ENCODE peak calls at places on chromosomes 1 and 21, in seven cellular contexts. W, I, K, Y, A, G and B are unnamed samples.

GRCh38 chr21:15005391-15005790 is 59.4 kb downstream of the NRIP1 start:
- DNase-seq in W (no peak), I (no peak), K (peak), Y (no peak), A (no peak), G (no peak), B (no peak)

GRCh38 chr21:14711287-14711686 is 165.2 kb upstream of the SAMSN1 start:
- DNase-seq in W (no peak), I (no peak), K (no peak), Y (no peak), A (no peak), G (no peak), B (no peak)

GRCh38 chr21:32569261-32570230 is 15.8 kb downstream of the TCP10L start:
- DNase-seq in W (peak), I (peak), K (peak), Y (peak), A (peak), G (peak), B (peak)

GRCh38 chr1:75787524-75787923 is 1.5 kb downstream of the RABGGTB start:
- DNase-seq in W (no peak), I (no peak), K (no peak), Y (no peak), A (no peak), G (no peak), B (no peak)

GRCh38 chr1:25875154-25875855 is at the start of gene PAQR7:
- DNase-seq in W (peak), I (peak), K (peak), Y (peak), A (peak), G (peak), B (peak)

GRCh38 chr21:38622827-38623209 is 124.5 kb upstream of the ERG start:
- DNase-seq in W (no peak), I (no peak), K (no peak), Y (no peak), A (no peak), G (no peak), B (no peak)

GRCh38 chr1:191641420-191642215 is 516.6 kb upstream of the RGS18 start:
- DNase-seq in W (no peak), I (no peak), K (no peak), Y (no peak), A (no peak), G (peak), B (no peak)

GRCh38 chr1:151881479-151881878 is 27.8 kb downstream of the THEM4 start:
- DNase-seq in W (no peak), I (no peak), K (no peak), Y (no peak), A (no peak), G (no peak), B (no peak)

GRCh38 chr1:14742181-14742980 is 143.9 kb downstream of the KAZN start:
- DNase-seq in W (no peak), I (no peak), K (no peak), Y (no peak), A (peak), G (peak), B (no peak)

GRCh38 chr1:32063261-32063681 is 9.5 kb upstream of the TMEM39B start:
- DNase-seq in W (no peak), I (no peak), K (no peak), Y (no peak), A (no peak), G (peak), B (no peak)

GRCh38 chr1:181483084-181483559 is at the start of gene CACNA1E:
- DNase-seq in W (no peak), I (no peak), K (no peak), Y (no peak), A (no peak), G (no peak), B (no peak)

GRCh38 chr1:162136760-162137537 is 67.5 kb downstream of the NOS1AP start:
- DNase-seq in W (no peak), I (no peak), K (no peak), Y (no peak), A (peak), G (peak), B (no peak)

GRCh38 chr1:170700842-170701305 is 36.9 kb downstream of the PRRX1 start:
- DNase-seq in W (no peak), I (no peak), K (no peak), Y (no peak), A (no peak), G (peak), B (no peak)

GRCh38 chr1:228546541-228547463 is 59.6 kb downstream of the RNF187 start:
- DNase-seq in W (no peak), I (no peak), K (no peak), Y (no peak), A (no peak), G (no peak), B (no peak)

GRCh38 chr1:165928075-165928731 is 100.8 kb downstream of the UCK2 start:
- DNase-seq in W (no peak), I (peak), K (peak), Y (no peak), A (no peak), G (peak), B (no peak)

GRCh38 chr1:22451702-22452400 is at the start of gene ZBTB40:
- DNase-seq in W (peak), I (peak), K (peak), Y (peak), A (peak), G (peak), B (peak)
- TF ChIP-seq CTCF in W (peak), I (no peak), K (no peak), Y (no peak), A (no peak), G (no peak), B (no peak)

DNA sequence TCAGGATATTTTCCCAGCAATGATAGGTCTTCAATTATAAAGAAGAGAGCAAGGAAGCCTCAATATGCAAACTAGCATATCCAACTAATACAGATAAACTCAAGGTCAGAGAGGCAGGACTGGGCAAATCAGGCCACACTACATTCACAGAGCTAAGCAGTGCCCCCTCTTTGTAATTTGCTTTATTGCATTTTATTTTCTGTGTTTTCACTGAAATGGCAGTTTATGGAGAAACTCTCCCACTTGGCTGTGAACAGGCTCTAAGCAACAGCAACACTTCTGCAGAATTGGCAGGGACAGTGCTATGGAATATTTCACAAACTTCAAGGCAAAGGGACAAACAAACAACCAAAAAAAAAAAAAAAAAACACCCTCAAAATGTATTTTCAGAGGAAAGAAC is 93.4 kb upstream of the SOD1 start:
- DNase-seq in W (no peak), I (no peak), K (no peak), Y (no peak), A (no peak), G (no peak), B (no peak)
- TF ChIP-seq CTCF in W (no peak), I (no peak), K (peak), Y (no peak), A (no peak), G (peak), B (no peak)

GRCh38 chr21:37000381-37000780 is 6.1 kb upstream of the RIPPLY3 start:
- DNase-seq in W (no peak), I (no peak), K (no peak), Y (no peak), A (no peak), G (no peak), B (no peak)
- TF ChIP-seq CTCF in W (no peak), I (no peak), K (peak), Y (no peak), A (peak), G (no peak), B (no peak)

DNA sequence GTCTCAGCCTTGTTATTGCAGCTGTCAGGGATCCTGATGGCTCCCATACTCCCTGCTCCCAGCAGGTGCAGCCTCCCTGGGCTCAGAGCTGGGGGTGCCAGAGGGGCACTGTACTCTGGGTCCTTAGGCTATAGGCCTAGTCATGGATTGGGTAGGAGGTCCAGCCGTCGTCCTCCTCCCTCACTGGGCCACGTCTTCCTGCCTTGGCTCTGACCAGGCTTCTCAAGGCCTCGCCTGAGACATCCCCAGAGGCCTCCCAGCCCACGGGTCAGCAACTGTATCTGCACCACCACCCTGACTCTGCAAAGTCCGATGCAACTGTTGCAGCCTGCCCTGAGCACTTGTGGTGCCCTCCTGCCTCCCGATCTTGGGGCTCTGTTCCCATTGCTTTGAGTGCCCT is 18.2 kb downstream of the MYOM3 start:
- DNase-seq in W (no peak), I (no peak), K (no peak), Y (peak), A (no peak), G (no peak), B (peak)
- TF ChIP-seq CTCF in W (no peak), I (no peak), K (no peak), Y (no peak), A (no peak), G (no peak), B (no peak)

DNA sequence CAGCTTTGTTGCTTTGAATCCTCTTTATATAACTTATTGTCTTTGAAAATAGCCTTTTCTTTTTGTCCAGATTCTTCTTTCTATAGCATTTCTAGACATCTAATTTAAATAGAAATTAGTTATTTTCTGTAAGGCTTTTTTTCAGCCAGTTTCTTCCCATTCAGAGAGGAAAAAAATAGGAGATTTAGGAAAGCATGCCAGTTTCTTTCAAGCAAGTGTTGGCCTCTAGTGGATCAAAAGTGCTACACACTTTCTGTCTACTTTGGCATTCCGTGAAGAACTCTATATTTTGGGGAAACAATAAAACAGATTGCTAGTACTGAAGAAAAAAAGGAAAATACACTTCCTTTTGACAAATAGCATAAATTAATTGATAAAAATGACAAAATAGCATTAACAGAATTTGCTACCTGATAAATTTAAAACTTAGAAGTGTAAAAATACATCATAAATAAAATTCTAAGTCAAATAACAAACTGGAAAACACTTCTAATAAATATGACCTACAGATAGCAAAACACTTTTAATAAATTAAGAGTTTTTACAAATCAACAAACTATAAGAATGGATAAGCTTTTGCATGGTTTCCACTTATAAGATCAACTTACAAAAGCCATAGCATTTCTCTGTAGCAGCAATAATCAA is 13.1 kb upstream of the EXO1 start:
- DNase-seq in W (no peak), I (no peak), K (no peak), Y (no peak), A (peak), G (peak), B (no peak)
- TF ChIP-seq CTCF in W (peak), I (peak), K (peak), Y (peak), A (peak), G (peak), B (no peak)

DNA sequence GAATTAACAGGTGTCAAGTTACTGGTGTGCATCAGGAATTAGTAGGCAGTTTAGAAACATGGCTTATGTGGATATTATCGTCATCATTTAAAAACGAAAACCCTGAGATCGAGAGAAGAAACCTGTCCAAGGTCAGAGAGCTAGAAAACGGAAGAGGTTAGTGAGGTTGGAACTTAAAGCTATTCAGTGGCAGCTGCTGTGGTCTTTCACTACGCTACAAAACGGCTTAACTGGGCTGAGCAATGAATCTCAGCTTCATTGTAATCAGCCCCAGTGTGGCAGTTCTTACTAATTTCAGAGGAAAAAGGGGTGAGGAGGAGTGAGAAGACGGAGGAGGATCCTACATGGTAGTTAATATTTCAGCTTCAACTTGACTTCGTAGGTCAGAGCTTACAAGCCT is 77.9 kb downstream of the DAB1 start:
- DNase-seq in W (no peak), I (no peak), K (no peak), Y (no peak), A (no peak), G (no peak), B (no peak)
- TF ChIP-seq CTCF in W (no peak), I (no peak), K (no peak), Y (no peak), A (no peak), G (no peak), B (no peak)

GRCh38 chr1:158208717-158209116 is 28.0 kb downstream of the CD1D start:
- DNase-seq in W (no peak), I (no peak), K (no peak), Y (no peak), A (no peak), G (no peak), B (no peak)

GRCh38 chr1:158204458-158204827 is 23.7 kb downstream of the CD1D start:
- DNase-seq in W (no peak), I (no peak), K (no peak), Y (no peak), A (no peak), G (no peak), B (no peak)

GRCh38 chr1:158199840-158200239 is 19.1 kb downstream of the CD1D start:
- DNase-seq in W (no peak), I (no peak), K (no peak), Y (no peak), A (no peak), G (peak), B (no peak)

GRCh38 chr1:158200509-158200908 is 19.8 kb downstream of the CD1D start:
- DNase-seq in W (no peak), I (no peak), K (no peak), Y (no peak), A (no peak), G (no peak), B (no peak)

GRCh38 chr1:158203693-158204457 is 23.2 kb downstream of the CD1D start:
- DNase-seq in W (no peak), I (no peak), K (no peak), Y (no peak), A (no peak), G (peak), B (no peak)
- TF ChIP-seq CTCF in W (peak), I (peak), K (peak), Y (peak), A (peak), G (peak), B (peak)

DNA sequence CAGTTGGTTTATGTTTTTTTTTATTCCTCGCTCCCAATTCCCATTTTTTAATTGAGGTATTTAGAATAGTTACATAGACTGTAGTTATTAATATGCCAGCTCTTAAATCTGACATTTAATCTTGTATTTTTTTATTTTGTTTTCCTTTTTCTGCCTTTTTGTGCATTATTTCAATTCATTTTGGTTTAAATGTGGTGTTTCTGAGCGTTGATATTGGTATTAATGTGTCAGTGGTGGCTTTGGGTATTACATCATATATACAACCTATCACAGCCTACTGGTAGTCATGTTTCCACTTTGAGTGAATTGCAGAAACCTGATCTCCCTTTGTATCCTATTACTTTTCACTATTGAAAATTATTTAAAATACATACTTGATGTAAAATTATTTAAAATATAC is 1027.3 kb downstream of the KCNT2 start:
- DNase-seq in W (no peak), I (no peak), K (no peak), Y (no peak), A (no peak), G (no peak), B (no peak)
- TF ChIP-seq CTCF in W (no peak), I (no peak), K (peak), Y (no peak), A (no peak), G (peak), B (no peak)

GRCh38 chr1:211625040-211625439 is 46.1 kb upstream of the SLC30A1 start:
- DNase-seq in W (no peak), I (peak), K (no peak), Y (no peak), A (no peak), G (peak), B (no peak)
- TF ChIP-seq CTCF in W (no peak), I (peak), K (peak), Y (peak), A (no peak), G (peak), B (no peak)

GRCh38 chr1:37308571-37308960 is 165.8 kb upstream of the ZC3H12A start:
- DNase-seq in W (no peak), I (no peak), K (no peak), Y (peak), A (no peak), G (no peak), B (no peak)
- TF ChIP-seq CTCF in W (no peak), I (no peak), K (no peak), Y (peak), A (no peak), G (no peak), B (no peak)